ENCODE peak calls at places on chromosomes 16 and 17, in five cellular contexts. L, T, O, P and E are unnamed samples.

GRCh38 chr16:27458987-27459688 is 57.2 kb downstream of the IL21R start:
- DNase-seq in P (no peak), L (no peak), T (no peak), O (no peak), E (no peak)

GRCh38 chr17:43006639-43007551 is at the start of gene IFI35:
- DNase-seq in O (peak), L (peak), P (peak), T (peak), E (peak)

GRCh38 chr16:825298-826061 is 24.9 kb upstream of the GNG13 start:
- DNase-seq in O (no peak), T (no peak), P (no peak), L (no peak), E (peak)

GRCh38 chr17:50143461-50144176 is 6.9 kb downstream of the PPP1R9B start:
- DNase-seq in O (no peak), P (no peak), L (no peak), T (no peak), E (no peak)

GRCh38 chr16:16821261-16821660 is 442.3 kb downstream of the NPIPA7 start:
- DNase-seq in T (no peak), P (no peak), O (no peak), L (no peak), E (no peak)

GRCh38 chr17:40535924-40536717 is 29.2 kb downstream of the CCR7 start:
- DNase-seq in P (no peak), T (no peak), L (peak), O (peak), E (no peak)

GRCh38 chr17:40550608-40551007 is 14.7 kb downstream of the CCR7 start:
- DNase-seq in L (peak), P (no peak), O (peak), T (no peak), E (no peak)

GRCh38 chr17:80678621-80679020 is 134.0 kb downstream of the RPTOR start:
- DNase-seq in T (peak), L (no peak), O (no peak), P (no peak), E (no peak)

GRCh38 chr16:3157229-3158013 is 22.6 kb downstream of the ZNF213 start:
- DNase-seq in O (peak), P (no peak), L (peak), T (peak), E (peak)

GRCh38 chr16:70561623-70562022 is 38.0 kb downstream of the SF3B3 start:
- DNase-seq in O (no peak), L (no peak), P (no peak), T (no peak), E (no peak)

GRCh38 chr16:74100405-74101316 is 196.0 kb upstream of the PSMD7 start:
- DNase-seq in P (no peak), L (no peak), T (no peak), O (no peak), E (no peak)

GRCh38 chr17:33287096-33287495 is 6.0 kb downstream of the ASIC2 start:
- DNase-seq in O (no peak), P (no peak), T (no peak), L (no peak), E (no peak)

GRCh38 chr17:73052923-73053322 is 39.6 kb downstream of the SLC39A11 start:
- DNase-seq in P (no peak), L (no peak), O (no peak), T (no peak), E (no peak)

GRCh38 chr17:45247429-45248131 is 14.3 kb downstream of the SPATA32 start:
- DNase-seq in P (peak), O (peak), L (peak), T (peak), E (peak)

GRCh38 chr16:49463529-49463928 is 89.9 kb downstream of the C16orf78 start:
- DNase-seq in O (no peak), L (peak), T (no peak), P (peak), E (no peak)

GRCh38 chr16:4378202-4378666 is 6.6 kb downstream of the VASN start:
- DNase-seq in P (no peak), L (no peak), T (no peak), O (no peak), E (peak)